ENCODE peak calls at places on chromosomes 16 and 17, in eight cellular contexts. J is sigmoid colon; D is upper lobe of right lung; M is HL-60; U is CD8-positive, alpha-beta T cell; Q is psoas muscle; W is heart left ventricle; T is dorsolateral prefrontal cortex. R is an unnamed sample.

GRCh38 chr17:74032222-74032621 is 171.3 kb upstream of the RPL38 start:
- DNase-seq in J (no peak), D (no peak), M (no peak), U (no peak), Q (no peak), W (no peak), T (no peak), R (no peak)

GRCh38 chr17:71601894-71602504 is 518.8 kb upstream of the SOX9 start:
- DNase-seq in J (no peak), D (no peak), M (no peak), U (no peak), Q (no peak), W (no peak), T (no peak), R (no peak)

GRCh38 chr16:23491490-23492391 is 18.6 kb downstream of the GGA2 start:
- DNase-seq in J (no peak), D (peak; percentile 70), M (no peak), U (no peak), Q (no peak), W (no peak), T (no peak), R (peak; percentile 71)

GRCh38 chr17:76142044-76143041 is 1.3 kb upstream of the FOXJ1 start:
- DNase-seq in J (peak; percentile 40), D (peak; percentile 46), M (no peak), U (no peak), Q (peak; percentile 47), W (no peak), T (no peak), R (no peak)

GRCh38 chr17:67746704-67747571 is 29.2 kb downstream of the NOL11 start:
- DNase-seq in J (no peak), D (no peak), M (no peak), U (no peak), Q (no peak), W (no peak), T (no peak), R (no peak)

GRCh38 chr17:77881545-77881944 is 77.0 kb upstream of the TNRC6C start:
- DNase-seq in J (peak; percentile 91), D (peak; percentile 87), M (peak; percentile 97), U (peak; percentile 57), Q (peak; percentile 92), W (peak; percentile 94), T (peak; percentile 42), R (no peak)

GRCh38 chr16:16127469-16128116 is 95.7 kb downstream of the ABCC6 start:
- DNase-seq in J (peak; percentile 88), D (peak; percentile 72), M (peak; percentile 80), U (peak; percentile 47), Q (peak; percentile 75), W (peak; percentile 59), T (peak; percentile 72), R (peak; percentile 51)

GRCh38 chr17:19361326-19361725 is 1.2 kb downstream of the B9D1 start:
- DNase-seq in J (peak; percentile 62), D (no peak), M (no peak), U (no peak), Q (no peak), W (peak; percentile 21), T (no peak), R (no peak)

GRCh38 chr16:19210175-19210924 is 42.3 kb downstream of the SYT17 start:
- DNase-seq in J (no peak), D (no peak), M (no peak), U (no peak), Q (no peak), W (no peak), T (no peak), R (peak; percentile 51)

GRCh38 chr17:42761638-42762037 is 611 bp downstream of the RAMP2 start:
- DNase-seq in J (no peak), D (no peak), M (no peak), U (no peak), Q (no peak), W (no peak), T (no peak), R (no peak)

GRCh38 chr16:11240636-11241473 is 15.1 kb downstream of the SOCS1 start:
- DNase-seq in J (no peak), D (no peak), M (no peak), U (no peak), Q (peak; percentile 56), W (peak; percentile 74), T (no peak), R (no peak)

GRCh38 chr16:22847100-22847499 is 33.1 kb downstream of the HS3ST2 start:
- DNase-seq in J (no peak), D (no peak), M (no peak), U (no peak), Q (no peak), W (no peak), T (no peak), R (no peak)

GRCh38 chr17:80270104-80270503 is 9.5 kb downstream of the RNF213 start:
- DNase-seq in J (no peak), D (no peak), M (no peak), U (no peak), Q (no peak), W (no peak), T (no peak), R (no peak)

DNA sequence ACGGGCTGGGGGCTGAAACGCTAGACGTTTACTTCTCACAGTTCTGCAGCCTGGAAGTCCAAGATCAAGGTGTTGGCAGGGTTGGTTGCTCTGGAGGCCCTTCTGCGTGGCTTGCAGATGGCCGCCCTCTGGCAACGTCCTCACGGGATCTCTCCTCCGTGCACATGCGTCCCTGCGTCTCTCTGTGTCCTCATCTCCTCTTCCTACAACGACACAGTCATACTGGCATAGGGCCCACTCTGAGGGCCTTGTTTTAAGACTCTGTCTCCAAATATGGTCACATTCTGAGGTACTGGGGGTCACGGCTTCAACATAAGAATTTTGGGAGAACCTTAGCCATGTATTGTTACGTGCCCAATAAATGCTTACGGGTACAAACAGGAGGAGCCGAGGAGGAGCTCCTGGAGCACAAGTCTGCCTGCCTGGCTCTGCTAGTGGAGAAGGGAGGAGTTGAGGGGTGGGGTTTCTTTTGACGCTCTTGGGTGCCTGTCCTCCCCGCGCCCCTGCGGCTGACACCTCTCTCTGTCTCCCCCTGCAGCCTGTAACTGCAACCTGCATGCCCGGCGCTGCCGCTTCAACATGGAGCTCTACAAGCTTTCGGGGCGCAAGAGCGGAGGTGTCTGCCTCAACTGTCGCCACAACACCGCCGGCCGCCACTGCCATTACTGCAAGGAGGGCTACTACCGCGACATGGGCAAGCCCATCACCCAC is 141.1 kb downstream of the NTN1 start:
- DNase-seq in J (no peak), D (no peak), M (no peak), U (no peak), Q (no peak), W (no peak), T (no peak), R (no peak)
- TF ChIP-seq CTCF in J (no peak), D (peak; percentile 15), M (no peak), U (no peak), Q (no peak), W (no peak), T (no peak), R (peak; percentile 46)

GRCh38 chr17:7213895-7214299 is 5.7 kb downstream of the DLG4 start:
- DNase-seq in J (peak; percentile 92), D (no peak), M (peak; percentile 27), U (no peak), Q (peak; percentile 86), W (peak; percentile 77), T (peak; percentile 86), R (peak; percentile 69)

GRCh38 chr17:7215652-7216139 is 3.9 kb downstream of the DLG4 start:
- DNase-seq in J (no peak), D (no peak), M (no peak), U (no peak), Q (no peak), W (no peak), T (no peak), R (no peak)

GRCh38 chr17:7214300-7215135 is 5.1 kb downstream of the DLG4 start:
- DNase-seq in J (peak; percentile 99), D (peak; percentile 100), M (peak; percentile 87), U (peak; percentile 98), Q (peak; percentile 99), W (peak; percentile 99), T (peak; percentile 98), R (peak; percentile 90)

GRCh38 chr17:7216242-7217112 is 3.2 kb downstream of the DLG4 start:
- DNase-seq in J (no peak), D (no peak), M (no peak), U (no peak), Q (no peak), W (no peak), T (no peak), R (no peak)

DNA sequence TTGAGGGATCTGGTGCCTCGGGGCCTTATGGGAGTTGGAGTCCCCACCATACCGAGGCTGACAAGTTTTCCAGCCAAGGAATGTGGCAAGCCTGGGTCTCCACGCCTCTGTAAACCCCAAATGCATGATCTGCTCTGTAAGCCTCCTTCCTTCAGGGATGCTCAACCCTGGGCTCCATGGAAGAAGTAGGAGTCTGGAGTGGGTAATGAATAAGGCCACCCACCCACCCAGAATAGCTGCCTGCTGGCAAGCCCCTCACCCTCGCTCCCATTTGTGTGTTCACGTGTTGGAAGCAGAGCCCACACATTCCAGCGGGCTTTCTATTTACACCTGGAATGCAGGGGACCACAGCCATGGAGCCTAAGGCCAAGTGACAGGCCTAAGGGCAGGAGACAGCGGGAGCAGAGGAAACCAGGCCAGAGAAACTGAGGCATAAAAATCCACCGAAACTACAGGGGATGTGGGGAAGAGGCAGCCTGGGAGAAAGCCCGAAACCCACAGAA is 4.4 kb downstream of the DLG4 start:
- DNase-seq in J (no peak), D (no peak), M (no peak), U (no peak), Q (no peak), W (no peak), T (no peak), R (no peak)
- H3K4me3 ChIP-seq in J (peak overlapping the region; percentile 67), D (peak overlapping the region; percentile 66), M (no peak overlapping the region), U (peak overlapping the region; percentile 36), Q (peak overlapping the region; percentile 71), W (peak overlapping the region; percentile 40), T (peak overlapping the region; percentile 62), R (no peak overlapping the region)

DNA sequence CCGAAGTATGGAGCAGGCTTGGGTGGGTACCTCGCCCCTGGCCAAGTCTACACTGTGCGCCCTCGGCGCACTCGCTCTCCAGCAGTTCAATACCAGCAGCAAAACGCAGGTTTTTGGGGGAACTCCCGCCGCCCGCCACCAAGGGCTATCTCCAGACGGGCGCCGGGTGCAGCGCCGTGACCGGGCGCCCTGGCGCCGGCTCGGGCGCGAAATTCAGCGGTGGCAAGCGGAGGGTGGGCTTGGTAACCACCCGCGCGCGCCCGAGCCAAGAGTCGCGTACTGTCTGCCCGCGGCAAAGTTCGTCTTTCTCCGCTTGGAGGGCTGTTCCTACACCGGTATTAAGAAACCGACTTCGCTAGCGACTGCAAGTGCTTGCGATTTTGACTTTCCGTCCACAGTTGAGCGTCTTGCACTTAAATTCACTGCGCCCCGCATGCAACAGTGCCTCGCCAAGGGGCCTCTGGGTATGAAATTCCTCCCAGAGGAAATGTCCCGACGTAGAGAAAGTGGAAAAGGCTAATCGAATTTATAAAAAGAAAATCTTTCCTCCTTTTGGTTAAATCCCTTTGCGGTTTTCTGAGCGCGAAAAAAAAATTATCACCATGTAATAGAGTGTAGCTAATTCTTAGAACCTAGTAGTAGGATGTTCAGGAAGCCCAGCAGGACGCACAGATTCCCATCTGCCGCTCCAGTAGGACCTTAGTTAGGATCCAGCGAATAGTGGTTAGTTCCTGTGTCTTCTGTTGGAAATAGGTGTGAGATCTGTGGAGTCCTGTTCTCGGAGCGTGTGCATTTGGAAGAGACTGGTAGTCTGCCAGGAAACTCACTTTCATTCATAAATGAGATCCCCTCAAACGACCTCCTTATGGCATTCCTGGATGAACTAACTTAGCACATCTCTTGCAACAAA is 5.1 kb upstream of the SALL1 start:
- DNase-seq in J (no peak), D (no peak), M (no peak), U (no peak), Q (no peak), W (no peak), T (no peak), R (no peak)
- H3K27me3 ChIP-seq in J (peaks cover 93% of the 10 kb centered on the region), D (peaks cover 89% of the 10 kb centered on the region), M (peaks cover 52% of the 10 kb centered on the region), U (peaks cover 8% of the 10 kb centered on the region), Q (peaks cover 92% of the 10 kb centered on the region), W (peaks cover 68% of the 10 kb centered on the region), T (peaks cover 16% of the 10 kb centered on the region), R (peaks cover 37% of the 10 kb centered on the region)

GRCh38 chr16:64469906-64470702 is 651.8 kb downstream of the CDH11 start:
- DNase-seq in J (no peak), D (no peak), M (no peak), U (no peak), Q (peak; percentile 59), W (peak; percentile 39), T (no peak), R (peak; percentile 89)
- TF ChIP-seq CTCF in J (no peak), D (no peak), M (no peak), U (no peak), Q (no peak), W (no peak), T (no peak), R (peak; percentile 15)

R was measured in bronchial epithelial cell.